ENCODE peak calls at places on chromosomes 5 and 9, in six cellular contexts. B is SK-N-SH, L is suprapubic skin, J is esophagus muscularis mucosa, K is stomach, Q is spleen. W is an unnamed sample.

GRCh38 chr5:127229185-127229889 is 61.3 kb upstream of the MEGF10 start:
- DNase-seq in B (peak; percentile 77), L (peak; percentile 86), K (peak; percentile 61), J (no peak), Q (peak; percentile 93), W (peak; percentile 49)

GRCh38 chr9:132183134-132183533 is 21.3 kb downstream of the NTNG2 start:
- DNase-seq in L (no peak), J (no peak), K (no peak), B (peak; percentile 65), Q (no peak), W (no peak)

GRCh38 chr5:126015244-126016054 is 407.8 kb upstream of the GRAMD2B start:
- DNase-seq in L (no peak), B (peak; percentile 12), K (no peak), J (no peak), Q (no peak), W (peak; percentile 18)

GRCh38 chr5:152329191-152329590 is 75.9 kb downstream of the NMUR2 start:
- DNase-seq in K (no peak), B (no peak), Q (no peak), L (no peak), J (no peak), W (no peak)

GRCh38 chr5:179343902-179344300 is 1.4 kb downstream of the ADAMTS2 start:
- DNase-seq in J (no peak), B (peak; percentile 85), K (no peak), Q (peak; percentile 78), L (no peak), W (no peak)

GRCh38 chr9:136516191-136516654 is 29.6 kb downstream of the NOTCH1 start:
- DNase-seq in L (no peak), J (no peak), B (no peak), K (no peak), Q (no peak), W (no peak)

GRCh38 chr9:127723450-127723849 is 7.6 kb downstream of the TTC16 start:
- DNase-seq in B (no peak), K (peak; percentile 27), L (no peak), J (no peak), Q (no peak), W (no peak)

GRCh38 chr5:55672477-55672911 is 39.6 kb downstream of the SLC38A9 start:
- DNase-seq in J (no peak), K (no peak), Q (no peak), L (no peak), B (no peak), W (no peak)

GRCh38 chr5:147508711-147509040 is 1.2 kb downstream of the DPYSL3 start:
- DNase-seq in J (no peak), Q (no peak), L (no peak), B (no peak), K (no peak), W (peak; percentile 45)

GRCh38 chr5:152246401-152246800 is 158.7 kb downstream of the NMUR2 start:
- DNase-seq in K (peak; percentile 28), J (no peak), L (no peak), B (no peak), Q (no peak), W (peak; percentile 1)

GRCh38 chr5:67401166-67401565 is 204.6 kb upstream of the CD180 start:
- DNase-seq in B (no peak), L (no peak), J (no peak), K (no peak), Q (no peak), W (no peak)

GRCh38 chr5:95643152-95643551 is 3.4 kb upstream of the RFESD start:
- DNase-seq in K (no peak), J (no peak), B (no peak), L (no peak), Q (no peak), W (no peak)

GRCh38 chr9:113895526-113895925 is 19.4 kb downstream of the ZNF618 start:
- DNase-seq in Q (no peak), L (no peak), J (no peak), B (no peak), K (no peak), W (no peak)

GRCh38 chr5:96336351-96336985 is 96.6 kb downstream of the PCSK1 start:
- DNase-seq in J (no peak), B (peak; percentile 36), Q (no peak), L (no peak), K (peak; percentile 80), W (peak; percentile 92)

GRCh38 chr5:109866051-109866450 is 176.3 kb downstream of the MAN2A1 start:
- DNase-seq in L (no peak), B (no peak), J (no peak), Q (no peak), K (no peak), W (peak; percentile 88)

GRCh38 chr5:10792336-10792735 is 31.3 kb upstream of the DAP start:
- DNase-seq in K (no peak), L (no peak), J (no peak), B (no peak), Q (no peak), W (no peak)

GRCh38 chr5:59042683-59043082 is 459.8 kb downstream of the RAB3C start:
- DNase-seq in K (peak; percentile 32), L (no peak), B (no peak), Q (no peak), J (no peak), W (no peak)

GRCh38 chr9:96241391-96241809 is 60.6 kb downstream of the HSD17B3 start:
- DNase-seq in J (no peak), Q (no peak), B (no peak), K (no peak), L (no peak), W (no peak)

GRCh38 chr9:97857603-97858392 is 4.8 kb downstream of the FOXE1 start:
- DNase-seq in J (no peak), L (no peak), Q (no peak), K (no peak), B (no peak), W (no peak)

GRCh38 chr9:928363-929042 is 48.0 kb upstream of the DMRT3 start:
- DNase-seq in J (no peak), K (no peak), L (no peak), Q (no peak), B (peak; percentile 27), W (peak; percentile 4)

GRCh38 chr5:23257656-23258055 is 249.8 kb upstream of the PRDM9 start:
- DNase-seq in K (no peak), B (no peak), Q (no peak), L (no peak), J (no peak), W (no peak)

GRCh38 chr5:135269828-135270545 is 129.0 kb downstream of the MACROH2A1 start:
- DNase-seq in J (no peak), B (no peak), Q (no peak), L (no peak), K (no peak), W (no peak)

GRCh38 chr5:74200560-74200959 is 440.0 kb downstream of the ENC1 start:
- DNase-seq in K (no peak), L (no peak), J (peak; percentile 62), Q (no peak), B (no peak), W (no peak)

GRCh38 chr9:89743216-89743575 is 138.4 kb downstream of the GADD45G start:
- DNase-seq in K (no peak), Q (no peak), J (no peak), B (no peak), L (no peak), W (no peak)

GRCh38 chr5:116130471-116130870 is 45.6 kb downstream of the COMMD10 start:
- DNase-seq in J (no peak), B (no peak), L (no peak), Q (no peak), K (no peak), W (no peak)

GRCh38 chr9:3043369-3043768 is 199.5 kb upstream of the PUM3 start:
- DNase-seq in Q (no peak), B (no peak), J (no peak), L (no peak), K (no peak), W (peak; percentile 6)

GRCh38 chr5:55680353-55680752 is 31.8 kb downstream of the SLC38A9 start:
- DNase-seq in Q (no peak), L (no peak), J (no peak), B (no peak), K (no peak), W (no peak)

GRCh38 chr9:70486127-70486526 is 71.7 kb upstream of the KLF9 start:
- DNase-seq in Q (no peak), B (no peak), J (no peak), L (no peak), K (no peak), W (no peak)

GRCh38 chr9:97900738-97901565 is 21.3 kb downstream of the TRMO start:
- DNase-seq in J (peak; percentile 26), B (peak; percentile 61), Q (no peak), L (no peak), K (no peak), W (peak; percentile 45)

GRCh38 chr9:130138791-130139190 is 33.4 kb upstream of the NCS1 start:
- DNase-seq in J (no peak), B (no peak), K (no peak), L (no peak), Q (no peak), W (peak; percentile 74)
- TF ChIP-seq POLR2AphosphoS5 in J (peak; percentile 62), B (no peak), K (peak; percentile 23), L (no peak), Q (no peak), W (no peak)

GRCh38 chr5:159905496-159905895 is 10.8 kb upstream of the ADRA1B start:
- DNase-seq in J (no peak), B (no peak), Q (no peak), K (no peak), L (no peak), W (no peak)
- TF ChIP-seq POLR2AphosphoS5 in J (no peak), B (peak; percentile 41), Q (no peak), K (no peak), L (no peak), W (no peak)

GRCh38 chr5:42875785-42876374 is 64.2 kb upstream of the SELENOP start:
- DNase-seq in J (no peak), B (no peak), K (no peak), Q (no peak), L (no peak), W (no peak)

GRCh38 chr5:42880621-42881020 is 68.9 kb upstream of the SELENOP start:
- DNase-seq in J (no peak), B (no peak), Q (no peak), L (no peak), K (no peak), W (no peak)

GRCh38 chr5:42876375-42876844 is 64.7 kb upstream of the SELENOP start:
- DNase-seq in J (no peak), L (no peak), B (no peak), Q (no peak), K (no peak), W (peak; percentile 52)

GRCh38 chr5:42881416-42882109 is 69.9 kb upstream of the SELENOP start:
- DNase-seq in Q (no peak), B (no peak), J (no peak), K (no peak), L (no peak), W (no peak)

DNA sequence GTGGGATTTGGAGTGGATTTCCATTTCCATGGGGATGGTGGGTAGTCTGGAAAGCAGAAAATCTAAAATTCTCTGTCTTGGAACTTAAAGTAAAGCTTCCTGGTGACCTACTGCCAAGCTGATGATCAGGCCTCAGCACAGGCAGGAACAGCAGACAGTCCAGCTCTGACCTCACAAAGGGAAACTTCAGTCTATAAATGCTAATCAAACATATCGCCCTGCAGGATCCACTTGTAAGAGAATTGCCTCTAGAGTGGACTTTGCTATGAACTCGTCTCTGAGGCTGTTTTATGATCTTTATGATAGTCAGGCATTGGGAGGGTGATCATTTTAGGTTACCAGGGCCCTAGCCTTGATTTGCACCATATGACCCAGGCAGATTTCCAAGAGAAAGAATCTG is 67.6 kb upstream of the SELENOP start:
- DNase-seq in L (no peak), K (no peak), B (no peak), Q (no peak), J (no peak), W (no peak)
- TF ChIP-seq POLR2AphosphoS5 in L (no peak), K (no peak), B (no peak), Q (no peak), J (no peak), W (no peak)

GRCh38 chr5:54517512-54518145 is at the start of gene SNX18:
- DNase-seq in J (peak; percentile 95), L (peak; percentile 92), K (peak; percentile 94), Q (peak; percentile 99), B (peak; percentile 96), W (peak; percentile 89)
- TF ChIP-seq POLR2AphosphoS5 in J (peak; percentile 37), L (no peak), K (peak; percentile 59), Q (peak; percentile 81), B (peak; percentile 23), W (peak; percentile 84)

W was measured in endothelial cell of umbilical vein.